ENCODE peak calls at places on chromosomes 2 and 18, in four cellular contexts. W is HCT116, T is AG04450, N is ovary. Y is an unnamed sample.

GRCh38 chr18:435940-436339 is 64.6 kb downstream of the COLEC12 start:
- DNase-seq in N (no peak), T (no peak), W (no peak), Y (no peak)

GRCh38 chr18:48868468-48869466 is 82.0 kb downstream of the SMAD7 start:
- DNase-seq in W (no peak), T (no peak), N (no peak), Y (no peak)

GRCh38 chr2:19851116-19851515 is 50.7 kb downstream of the TTC32 start:
- DNase-seq in W (no peak), N (no peak), T (no peak), Y (peak)

GRCh38 chr2:183868707-183869106 is 729.6 kb upstream of the ZNF804A start:
- DNase-seq in N (no peak), T (no peak), W (no peak), Y (peak)

GRCh38 chr2:7915302-7916200 is 766.3 kb upstream of the ID2 start:
- DNase-seq in T (no peak), W (no peak), N (no peak), Y (no peak)

GRCh38 chr2:71864085-71864484 is 283.6 kb downstream of the CYP26B1 start:
- DNase-seq in T (no peak), W (no peak), N (no peak), Y (no peak)

GRCh38 chr2:95374029-95374428 is 28.5 kb upstream of the FAHD2A start:
- DNase-seq in N (no peak), T (no peak), W (no peak), Y (no peak)

GRCh38 chr2:236286866-236287545 is 22.8 kb upstream of the ASB18 start:
- DNase-seq in T (no peak), W (no peak), N (no peak), Y (peak)

GRCh38 chr2:109663721-109664120 is 49.6 kb downstream of the SOWAHC start:
- DNase-seq in N (peak), W (no peak), T (no peak), Y (peak)

GRCh38 chr2:138176862-138177439 is 212.7 kb downstream of the HNMT start:
- DNase-seq in N (no peak), T (no peak), W (no peak), Y (no peak)

GRCh38 chr2:139685590-139685989 is 905.4 kb upstream of the NXPH2 start:
- DNase-seq in W (no peak), T (no peak), N (no peak), Y (no peak)

GRCh38 chr2:150472122-150472899 is 15.2 kb downstream of the RND3 start:
- DNase-seq in N (no peak), W (no peak), T (no peak), Y (no peak)

GRCh38 chr2:54370405-54371104 is 85.6 kb upstream of the SPTBN1 start:
- DNase-seq in T (no peak), W (no peak), N (no peak), Y (no peak)

GRCh38 chr2:108922141-108922915 is 66.7 kb downstream of the EDAR start:
- DNase-seq in W (no peak), T (no peak), N (no peak), Y (peak)

GRCh38 chr2:44360749-44361329 is 455 bp downstream of the PREPL start:
- DNase-seq in T (no peak), W (no peak), N (no peak), Y (peak)

GRCh38 chr2:239952665-239953417 is 72.3 kb downstream of the NDUFA10 start:
- DNase-seq in W (no peak), N (no peak), T (no peak), Y (no peak)

GRCh38 chr2:239955086-239955988 is 69.8 kb downstream of the NDUFA10 start:
- DNase-seq in T (no peak), W (no peak), N (no peak), Y (no peak)

GRCh38 chr2:239953418-239954061 is 71.6 kb downstream of the NDUFA10 start:
- DNase-seq in W (no peak), T (no peak), N (peak), Y (no peak)

GRCh38 chr2:239955989-239956817 is 68.9 kb downstream of the NDUFA10 start:
- DNase-seq in N (no peak), T (no peak), W (no peak), Y (no peak)

DNA sequence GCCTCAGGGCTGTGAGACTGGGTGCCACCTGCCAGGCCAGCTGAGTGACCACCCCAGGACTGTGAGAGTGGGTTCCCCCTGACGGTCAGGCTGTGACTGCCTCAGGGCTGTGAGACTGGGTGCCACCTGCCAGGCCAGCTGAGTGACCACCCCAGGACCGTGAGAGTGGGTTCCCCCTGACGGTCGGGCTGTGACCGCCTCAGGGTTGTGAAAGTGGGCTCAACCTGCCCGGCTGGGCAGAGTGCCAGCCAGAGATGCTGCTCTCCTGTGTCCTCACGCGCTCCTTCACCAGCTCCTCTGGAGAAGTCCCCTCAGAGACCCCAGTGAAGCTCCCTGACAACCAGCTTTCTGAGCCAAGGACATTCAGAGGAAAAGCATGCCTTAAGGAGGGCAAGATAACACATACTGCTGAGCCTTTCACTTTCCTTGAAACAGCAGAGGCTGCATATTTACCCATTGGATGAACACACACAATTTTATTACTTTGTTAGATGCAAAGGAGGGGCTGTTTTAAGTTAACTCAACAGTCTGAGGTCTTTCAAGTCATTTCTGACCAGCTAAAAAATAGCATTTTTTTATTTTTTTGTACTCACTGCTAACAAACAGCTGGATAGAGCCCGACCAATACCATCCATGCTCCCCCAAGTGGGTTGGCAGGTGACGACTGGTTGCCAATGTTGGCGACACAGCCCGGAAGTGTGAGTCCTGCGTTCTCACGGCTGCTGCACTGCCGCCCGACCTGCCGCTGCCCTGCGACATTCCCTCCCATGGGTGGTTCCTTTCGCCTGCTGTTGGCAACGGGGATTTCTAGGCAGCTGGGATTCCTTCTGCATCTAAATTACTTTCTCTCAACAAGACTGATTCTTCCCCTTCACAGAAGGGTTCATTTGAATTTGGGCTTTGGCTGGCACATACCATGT is 70.7 kb downstream of the NDUFA10 start:
- DNase-seq in W (no peak), N (peak), T (no peak), Y (no peak)
- H3K27ac ChIP-seq in W (no peak), N (peak), T (no peak), Y (no peak)

GRCh38 chr2:3198119-3198518 is 179.5 kb downstream of the EIPR1 start:
- DNase-seq in N (no peak), W (no peak), T (no peak), Y (no peak)
- TF ChIP-seq CTCF in N (no peak), W (peak), T (no peak), Y (no peak)

GRCh38 chr2:107591541-107591940 is 235.2 kb upstream of the RGPD4 start:
- DNase-seq in W (no peak), N (no peak), T (no peak), Y (no peak)

GRCh38 chr2:107588181-107588580 is 238.5 kb upstream of the RGPD4 start:
- DNase-seq in W (no peak), T (no peak), N (no peak), Y (no peak)

GRCh38 chr2:107595749-107596148 is 230.9 kb upstream of the RGPD4 start:
- DNase-seq in N (no peak), T (peak), W (no peak), Y (no peak)

GRCh38 chr2:107588960-107589542 is 237.6 kb upstream of the RGPD4 start:
- DNase-seq in W (no peak), T (no peak), N (no peak), Y (no peak)

GRCh38 chr2:107592225-107592624 is 234.5 kb upstream of the RGPD4 start:
- DNase-seq in T (no peak), N (no peak), W (no peak), Y (no peak)
- H3K27ac ChIP-seq in T (no peak), N (no peak), W (no peak), Y (no peak)

GRCh38 chr2:142330458-142330857 is 199.6 kb upstream of the LRP1B start:
- DNase-seq in N (no peak), T (no peak), W (no peak), Y (no peak)
- TF ChIP-seq CTCF in N (no peak), T (no peak), W (no peak), Y (no peak)

GRCh38 chr2:112519506-112519905 is 22.8 kb upstream of the POLR1B start:
- DNase-seq in W (no peak), T (no peak), N (no peak), Y (no peak)
- H3K27ac ChIP-seq in W (no peak), T (no peak), N (no peak), Y (no peak)

GRCh38 chr2:129930451-129930850 is 49.0 kb upstream of the RAB6C start:
- DNase-seq in T (no peak), N (no peak), W (no peak), Y (no peak)

GRCh38 chr2:129934044-129934822 is 45.2 kb upstream of the RAB6C start:
- DNase-seq in N (no peak), T (no peak), W (no peak), Y (no peak)

GRCh38 chr2:129935118-129935517 is 44.3 kb upstream of the RAB6C start:
- DNase-seq in N (no peak), W (no peak), T (no peak), Y (peak)

GRCh38 chr2:129936334-129936934 is 43.0 kb upstream of the RAB6C start:
- DNase-seq in N (no peak), W (no peak), T (no peak), Y (peak)
- TF ChIP-seq CTCF in N (no peak), W (no peak), T (peak), Y (peak)

Y was measured in RWPE1.